ENCODE peak calls at places on chromosomes 11 and 22, in nine cellular contexts. J, C, X, D, V, K, Q, T and H are unnamed samples.

GRCh38 chr22:32326647-32327046 is 31.0 kb upstream of the RFPL3 start:
- DNase-seq in C (no peak), T (no peak), K (no peak), Q (no peak), J (no peak), X (no peak), D (no peak), V (no peak), H (no peak)

GRCh38 chr11:61820174-61820573 is 3.4 kb upstream of the FADS1 start:
- DNase-seq in J (peak; percentile 66), D (no peak), Q (no peak), X (no peak), T (no peak), V (no peak), K (peak; percentile 33), C (no peak), H (no peak)

GRCh38 chr11:19820100-19820499 is 107.5 kb downstream of the NAV2 start:
- DNase-seq in D (no peak), Q (no peak), V (no peak), T (no peak), K (no peak), J (no peak), C (no peak), X (no peak), H (no peak)

GRCh38 chr11:113411536-113411935 is 24.0 kb downstream of the ANKK1 start:
- DNase-seq in C (no peak), T (no peak), Q (no peak), V (no peak), X (no peak), K (no peak), J (no peak), D (no peak), H (no peak)

GRCh38 chr22:47686594-47687363 is 924.3 kb downstream of the TBC1D22A start:
- DNase-seq in D (no peak), Q (no peak), C (no peak), X (no peak), J (no peak), V (no peak), K (no peak), T (no peak), H (no peak)

GRCh38 chr11:81870815-81871214 is 862.8 kb downstream of the FAM181B start:
- DNase-seq in C (no peak), J (no peak), X (no peak), Q (no peak), K (no peak), T (no peak), D (no peak), V (no peak), H (no peak)

GRCh38 chr11:131311746-131312145 is 58.7 kb upstream of the NTM start:
- DNase-seq in K (no peak), T (no peak), D (no peak), X (no peak), J (no peak), C (no peak), Q (no peak), V (no peak), H (no peak)

GRCh38 chr22:43320943-43321900 is 21.9 kb downstream of the SCUBE1 start:
- DNase-seq in C (no peak), V (no peak), X (peak; percentile 13), K (no peak), T (no peak), J (no peak), D (no peak), Q (no peak), H (no peak)

GRCh38 chr11:124946735-124947141 is 7.3 kb upstream of the CCDC15 start:
- DNase-seq in D (no peak), J (no peak), C (no peak), K (no peak), T (no peak), Q (no peak), X (no peak), V (no peak), H (no peak)

DNA sequence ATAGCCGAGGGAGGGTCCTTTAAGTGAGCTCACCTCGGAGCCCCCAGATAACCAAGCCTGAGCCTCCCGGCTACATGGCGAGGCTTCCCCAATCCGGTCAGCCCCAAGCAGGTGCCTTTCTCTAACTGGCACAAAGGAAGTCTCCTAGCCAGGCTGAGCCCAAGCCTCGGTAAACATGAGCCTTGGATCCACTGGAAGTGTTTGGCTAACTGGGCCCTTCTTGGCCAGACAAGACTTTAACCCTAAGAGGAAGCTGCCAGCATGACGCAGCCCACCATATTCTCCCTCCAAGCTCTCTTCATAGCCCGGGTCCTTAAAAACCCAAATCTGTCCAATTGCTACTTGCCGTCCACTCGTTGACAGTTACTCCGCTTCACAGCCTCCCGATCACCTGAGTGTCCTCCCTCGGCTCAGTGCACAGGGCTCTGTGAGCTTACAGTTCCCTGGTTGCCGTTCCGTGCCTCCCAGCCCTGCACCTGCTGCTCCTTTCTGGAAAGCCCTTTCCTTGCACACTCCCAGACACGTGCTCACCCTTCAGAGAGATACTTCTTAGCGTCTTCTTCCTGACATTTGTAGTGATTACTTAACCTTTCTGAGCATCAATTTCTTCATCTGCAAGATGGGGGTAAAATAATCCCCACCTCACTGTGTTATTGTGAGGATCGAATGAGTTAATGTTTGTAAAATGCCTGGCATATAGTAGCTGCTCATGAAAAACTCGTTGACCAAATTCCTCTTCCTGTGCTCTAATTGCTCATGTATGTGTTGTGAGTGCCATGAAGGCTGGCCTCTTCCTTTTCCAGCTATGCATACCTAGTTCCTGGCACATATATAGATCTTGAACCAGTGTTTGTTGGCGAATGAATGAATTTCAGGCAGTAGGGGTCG is 25.6 kb downstream of the TXN2 start:
- DNase-seq in C (no peak), T (no peak), Q (no peak), V (no peak), J (no peak), X (no peak), D (no peak), K (no peak), H (no peak)
- H3K4me3 ChIP-seq in C (peak overlapping the region; percentile 44), T (peak overlapping the region; percentile 83), Q (peak overlapping the region; percentile 28), V (no peak overlapping the region), J (peak overlapping the region; percentile 47), X (peak overlapping the region; percentile 51), D (peak overlapping the region; percentile 57), K (no peak overlapping the region), H (no peak overlapping the region)

DNA sequence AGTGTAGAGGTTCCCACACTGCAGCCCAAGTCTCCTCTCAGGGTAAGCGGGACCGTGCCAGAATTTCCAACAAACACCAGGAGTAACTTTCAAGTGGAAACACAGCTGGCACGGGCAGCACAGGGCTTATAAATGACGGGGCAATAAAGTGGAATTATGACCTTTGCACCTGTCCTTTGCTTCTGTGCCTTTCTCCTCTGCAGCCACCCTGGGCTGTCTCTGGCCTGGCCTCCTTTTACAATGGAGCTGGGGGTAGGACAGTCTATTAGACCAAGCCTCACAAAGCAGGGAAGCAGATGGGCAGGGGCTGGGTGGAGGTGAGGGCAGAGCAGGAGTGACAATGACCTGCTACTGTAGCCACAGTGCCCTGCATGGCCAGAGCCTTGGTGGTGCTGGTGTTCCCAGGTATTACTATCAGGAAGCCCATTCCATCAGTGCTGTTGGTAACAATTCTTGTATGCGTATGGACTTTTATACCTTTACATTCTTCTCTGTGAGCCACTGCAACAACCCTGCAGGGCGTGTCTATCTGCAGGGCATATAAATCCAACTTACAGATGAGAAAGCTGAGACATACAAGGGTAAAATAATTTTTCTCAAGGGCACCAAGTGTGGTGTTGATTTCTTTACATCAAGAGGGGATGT is 387.8 kb downstream of the CTTN start:
- DNase-seq in T (no peak), K (no peak), X (no peak), Q (no peak), D (no peak), C (no peak), J (no peak), V (no peak), H (no peak)
- TF ChIP-seq MAX in T (no peak), K (no peak), X (no peak), Q (no peak), D (no peak), C (no peak), J (no peak), V (no peak), H (no peak)

GRCh38 chr11:8025816-8026215 is 38.7 kb downstream of the EIF3F start:
- DNase-seq in T (no peak), Q (no peak), V (no peak), K (no peak), J (no peak), C (no peak), X (no peak), D (no peak), H (no peak)
- H3K4me3 ChIP-seq in T (no peak overlapping the region), Q (no peak overlapping the region), V (no peak overlapping the region), K (no peak overlapping the region), J (no peak overlapping the region), C (no peak overlapping the region), X (no peak overlapping the region), D (no peak overlapping the region), H (no peak overlapping the region)

DNA sequence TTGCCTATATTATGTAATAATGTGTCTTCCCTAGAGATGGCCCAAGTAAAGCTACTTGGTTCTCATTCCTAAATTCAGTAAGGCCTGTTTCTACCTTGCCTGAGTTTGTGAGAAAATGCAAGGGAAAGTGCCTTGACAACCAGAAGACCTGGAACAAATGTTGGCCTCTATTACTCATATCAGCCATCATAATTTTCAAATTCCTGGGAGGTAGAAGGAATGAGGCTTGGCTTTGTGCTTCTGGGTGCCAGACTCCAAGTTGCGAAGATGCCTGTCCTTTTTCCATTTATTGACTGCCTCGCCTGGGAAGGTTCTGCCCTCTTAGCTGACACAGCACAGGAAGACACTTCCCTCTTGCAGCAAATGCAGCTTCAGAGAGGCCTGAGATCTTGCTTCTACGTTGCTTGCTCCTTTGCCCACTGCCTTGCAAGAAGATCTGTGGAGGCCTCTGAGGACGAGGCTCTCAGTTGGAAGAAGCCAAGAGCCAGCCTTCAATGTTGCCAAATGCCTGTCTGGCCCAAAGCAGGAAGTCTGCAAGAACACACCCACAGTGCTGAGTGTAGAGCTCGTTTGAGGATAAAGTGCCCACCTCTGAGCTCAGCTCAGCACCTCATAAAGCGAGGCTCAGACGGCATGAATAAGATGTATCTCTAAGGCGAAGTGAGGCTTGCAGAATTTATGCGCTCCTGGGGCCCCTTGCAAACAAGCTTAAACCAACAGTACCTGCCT is 120.1 kb downstream of the GALNT18 start:
- DNase-seq in K (no peak), X (no peak), C (no peak), D (no peak), V (no peak), T (no peak), J (no peak), Q (no peak), H (peak; percentile 14)
- TF ChIP-seq MAX in K (no peak), X (no peak), C (no peak), D (no peak), V (no peak), T (no peak), J (no peak), Q (no peak), H (no peak)

GRCh38 chr11:102268985-102269470 is 48.3 kb upstream of the BIRC3 start:
- DNase-seq in V (no peak), T (no peak), X (no peak), D (no peak), Q (no peak), J (no peak), K (no peak), C (no peak), H (no peak)
- H3K4me3 ChIP-seq in V (peak overlapping the region; percentile 5), T (peak overlapping the region; percentile 66), X (no peak overlapping the region), D (peak overlapping the region; percentile 55), Q (peak overlapping the region; percentile 29), J (peak overlapping the region; percentile 51), K (peak overlapping the region; percentile 47), C (peak overlapping the region; percentile 35), H (no peak overlapping the region)

DNA sequence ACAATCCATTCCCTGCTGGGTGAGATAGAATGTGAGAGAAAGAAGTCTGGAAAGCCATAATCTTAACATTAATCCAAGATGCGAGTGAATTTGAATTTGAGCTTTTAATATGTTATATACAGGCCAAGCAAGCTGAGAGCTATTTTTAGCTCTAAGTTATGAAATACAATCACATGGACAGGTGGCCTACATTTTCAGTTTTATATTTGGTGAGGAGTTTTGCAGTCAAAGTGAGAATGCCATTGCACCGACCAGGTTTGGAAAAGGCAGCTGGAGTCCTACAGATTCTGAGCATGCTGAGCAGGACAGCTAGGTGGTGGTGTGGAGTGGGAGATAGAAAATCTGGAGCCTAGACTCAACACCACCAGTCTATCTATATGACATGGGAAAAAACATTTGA is 12.0 kb downstream of the OR5B21 start:
- DNase-seq in C (no peak), J (no peak), K (no peak), Q (no peak), T (no peak), V (no peak), D (no peak), X (no peak), H (no peak)
- TF ChIP-seq MAX in C (no peak), J (no peak), K (no peak), Q (no peak), T (no peak), V (no peak), D (no peak), X (no peak), H (no peak)